ENCODE peak calls at places on chromosomes 4 and X, in four cellular contexts. F is CD8-positive, alpha-beta T cell; O is IMR-90; Y is pancreas. D is an unnamed sample.

GRCh38 chrX:12580548-12580947 is 210.7 kb upstream of the PRPS2 start:
- DNase-seq in F (no peak), Y (no peak), O (peak; percentile 7), D (no peak)

GRCh38 chrX:134895785-134896184 is 95.0 kb upstream of the SMIM10 start:
- DNase-seq in Y (no peak), O (no peak), F (no peak), D (no peak)

GRCh38 chrX:52082578-52082977 is 13.6 kb upstream of the MAGED4B start:
- DNase-seq in O (no peak), F (no peak), Y (no peak), D (no peak)

GRCh38 chr4:184100297-184100885 is 117.3 kb downstream of the ENPP6 start:
- DNase-seq in O (peak; percentile 26), Y (peak; percentile 56), F (peak; percentile 12), D (peak; percentile 76)

GRCh38 chr4:163697121-163697520 is 202.6 kb downstream of the TMA16 start:
- DNase-seq in Y (no peak), F (no peak), O (peak; percentile 88), D (no peak)

GRCh38 chr4:116401293-116401692 is 684.1 kb downstream of the TRAM1L1 start:
- DNase-seq in O (no peak), F (no peak), Y (no peak), D (no peak)

GRCh38 chrX:1475881-1476280 is 23.2 kb upstream of the ASMTL start:
- DNase-seq in Y (no peak), F (no peak), O (no peak), D (no peak)

GRCh38 chr4:173532725-173533511 is 2.9 kb upstream of the HAND2 start:
- DNase-seq in Y (no peak), O (no peak), F (no peak), D (no peak)

DNA sequence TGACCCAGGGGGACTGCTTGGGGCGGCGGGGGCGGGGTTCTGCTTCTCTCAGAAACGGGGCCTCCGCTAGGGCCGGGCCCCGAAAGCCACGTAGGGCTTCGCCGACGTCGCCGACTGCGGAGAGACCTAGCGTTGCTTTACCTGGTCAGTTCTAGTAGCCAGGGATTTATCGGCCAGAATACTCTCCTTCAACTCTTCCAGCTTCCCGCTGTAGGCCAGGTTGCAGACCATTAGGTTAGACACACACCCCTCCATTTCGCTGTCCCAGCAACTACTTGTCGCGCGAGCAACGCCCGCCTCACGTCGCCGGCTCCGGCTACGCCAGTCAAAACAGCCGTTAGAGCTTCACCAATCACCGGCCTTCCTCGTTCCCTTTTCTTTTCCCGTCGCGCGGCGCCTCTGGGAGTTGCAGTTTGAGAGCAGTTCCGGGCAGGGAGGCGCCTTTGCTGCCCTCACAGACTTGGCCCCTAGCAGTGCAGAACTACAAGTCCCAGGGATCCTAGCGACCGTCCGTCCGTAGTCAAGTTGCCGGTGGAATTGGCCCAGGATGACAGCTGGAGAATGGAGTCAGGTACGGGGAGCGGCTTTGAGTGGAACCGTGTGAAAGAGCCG is at the start of the genes ATG4A and PSMD10:
- DNase-seq in O (peak; percentile 93), Y (peak; percentile 89), F (peak; percentile 77), D (peak; percentile 96)
- TF ChIP-seq CTCF in O (no peak), Y (no peak), F (no peak), D (no peak)

DNA sequence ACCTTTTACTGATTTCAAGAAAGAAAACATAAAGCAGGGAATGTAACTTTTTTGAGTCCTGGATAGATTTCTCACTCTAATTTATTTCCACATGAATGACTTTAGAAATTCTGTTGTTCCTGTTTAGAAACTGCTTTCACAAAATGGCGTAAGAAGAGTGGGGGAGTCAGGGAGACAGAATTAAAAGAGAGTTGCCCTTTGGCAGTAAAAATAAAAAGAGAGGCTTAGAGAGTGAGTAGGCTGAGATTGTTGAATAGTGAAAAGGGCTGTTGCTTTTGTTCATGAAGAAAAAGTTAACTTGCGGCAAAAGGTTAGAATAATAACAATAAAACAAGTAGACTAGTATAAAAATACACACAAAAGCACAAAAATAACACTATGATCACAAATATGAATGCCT is 166.1 kb downstream of the TBCK start:
- DNase-seq in Y (no peak), F (no peak), O (no peak), D (no peak)
- H3K4me1 ChIP-seq in Y (no peaks in the 10 kb centered on the region), F (no peaks in the 10 kb centered on the region), O (no peaks in the 10 kb centered on the region), D (no peaks in the 10 kb centered on the region)

GRCh38 chr4:175674219-175674618 is 137.8 kb downstream of the GPM6A start:
- DNase-seq in F (no peak), O (no peak), Y (no peak), D (no peak)

GRCh38 chr4:175671491-175671934 is 140.6 kb downstream of the GPM6A start:
- DNase-seq in F (no peak), Y (peak; percentile 19), O (no peak), D (no peak)
- H3K4me3 ChIP-seq in F (no peak overlapping the region), Y (no peak overlapping the region), O (no peak overlapping the region), D (peak overlapping the region; percentile 33)

GRCh38 chrX:111445485-111445884 is 33.5 kb upstream of the DCX start:
- DNase-seq in Y (no peak), O (peak; percentile 32), F (no peak), D (no peak)
- TF ChIP-seq CTCF in Y (peak; percentile 56), O (peak; percentile 55), F (no peak), D (peak; percentile 65)

GRCh38 chr4:118948545-118949144 is 60.0 kb downstream of the SYNPO2 start:
- DNase-seq in F (no peak), O (peak; percentile 27), Y (no peak), D (no peak)
- H3K4me1 ChIP-seq in F (no peaks in the 10 kb centered on the region), O (no peaks in the 10 kb centered on the region), Y (no peaks in the 10 kb centered on the region), D (peaks cover 25% of the 10 kb centered on the region)

DNA sequence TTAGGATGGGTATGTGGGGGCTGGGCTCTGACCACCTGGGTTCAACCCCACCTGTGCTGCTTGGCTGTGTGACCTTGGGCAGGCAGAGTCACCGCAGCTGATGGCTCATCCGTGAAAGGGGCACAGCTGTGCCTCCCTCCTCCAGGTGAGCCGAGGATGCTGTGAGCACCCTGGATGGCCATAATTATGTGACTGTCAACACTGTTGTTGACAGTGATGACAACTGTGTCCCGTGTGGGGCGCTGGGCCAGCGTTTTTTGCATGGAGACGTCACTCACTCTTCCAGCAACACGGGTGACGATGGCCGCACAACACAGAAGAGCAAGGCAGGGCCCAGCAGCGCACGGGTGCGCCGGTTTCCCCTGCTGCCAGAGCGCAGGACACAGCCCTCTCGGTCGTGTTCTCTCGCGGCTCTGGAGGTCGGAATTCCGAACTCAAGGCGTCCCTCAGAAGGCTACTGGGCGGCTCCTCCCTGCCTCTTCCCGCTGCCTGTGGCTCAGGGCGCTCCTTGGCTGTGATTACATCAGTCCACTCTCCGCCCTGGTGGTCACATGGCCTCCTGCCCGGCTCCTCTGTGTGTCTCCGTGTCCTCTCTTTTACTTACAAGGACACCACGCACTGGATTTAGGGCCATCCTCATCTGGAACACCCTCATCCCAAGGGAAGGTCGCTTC is 1.3 kb downstream of the SH3TC1 start:
- DNase-seq in F (no peak), O (peak; percentile 31), Y (no peak), D (peak; percentile 81)
- H3K4me3 ChIP-seq in F (peak overlapping the region; percentile 69), O (no peak overlapping the region), Y (peak overlapping the region; percentile 22), D (peak overlapping the region; percentile 63)

DNA sequence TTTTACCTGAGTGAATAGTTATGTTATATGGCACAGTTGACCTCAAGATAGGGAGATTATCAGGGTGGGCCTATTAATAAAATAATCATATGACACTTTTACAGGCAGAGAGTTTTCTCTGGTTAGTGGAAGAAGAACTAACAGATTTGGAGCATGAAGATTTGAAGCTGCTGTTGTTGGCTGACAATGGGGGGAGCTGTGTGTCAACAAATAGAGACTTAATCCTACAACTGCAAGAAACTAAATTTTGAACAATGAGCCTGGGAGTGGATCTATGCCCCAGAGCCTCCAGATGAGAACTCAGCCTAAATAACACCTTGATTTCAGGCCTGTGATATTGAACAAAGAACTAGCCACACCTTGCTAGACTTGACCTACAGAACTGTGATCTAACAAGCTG is 7.2 kb upstream of the CCSER1 start:
- DNase-seq in Y (no peak), F (no peak), O (no peak), D (no peak)
- TF ChIP-seq CTCF in Y (no peak), F (no peak), O (no peak), D (no peak)

DNA sequence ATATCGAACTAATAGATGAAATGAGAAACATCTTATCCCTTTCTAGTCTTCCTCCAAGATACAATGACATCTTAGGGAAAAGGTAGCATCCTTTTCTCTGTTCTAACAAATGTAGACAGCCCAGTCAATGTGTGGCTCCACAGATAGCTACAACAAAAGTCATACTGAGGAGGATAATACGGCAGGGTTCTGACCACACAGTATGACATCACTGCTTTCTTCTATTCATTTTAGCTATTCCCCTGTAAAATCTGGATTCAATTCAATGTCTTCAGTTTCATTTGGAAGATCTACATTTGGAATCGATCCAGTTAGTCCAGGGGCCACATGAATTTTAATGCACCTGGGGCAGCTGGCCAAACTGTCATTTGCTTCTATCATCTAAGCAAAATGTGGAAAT is 51.4 kb downstream of the ENOX2 start:
- DNase-seq in Y (no peak), O (no peak), F (no peak), D (no peak)
- H3K4me1 ChIP-seq in Y (no peaks in the 10 kb centered on the region), O (no peaks in the 10 kb centered on the region), F (no peaks in the 10 kb centered on the region), D (no peaks in the 10 kb centered on the region)

D was measured in psoas muscle.